ENCODE peak calls at places on chromosomes 1 and 21, in ten cellular contexts. N, E, Y, X, M, A, U, T, J and R are unnamed samples.

GRCh38 chr1:78607334-78607927 is 12.8 kb upstream of the IFI44L start:
- DNase-seq in E (no peak), N (peak), T (peak), J (peak), M (no peak), A (no peak), Y (no peak), U (no peak), X (no peak), R (no peak)

GRCh38 chr1:231107600-231108326 is 54.1 kb upstream of the TRIM67 start:
- DNase-seq in J (no peak), M (no peak), U (no peak), X (no peak), E (peak), N (no peak), Y (no peak), T (peak), A (no peak), R (no peak)

GRCh38 chr1:232628335-232629214 is 1.4 kb downstream of the SIPA1L2 start:
- DNase-seq in N (peak), A (no peak), E (no peak), Y (no peak), T (peak), J (peak), U (no peak), X (no peak), M (no peak), R (no peak)

GRCh38 chr1:91527781-91528180 is 27.1 kb downstream of the CDC7 start:
- DNase-seq in T (no peak), E (no peak), U (no peak), M (no peak), N (no peak), A (no peak), J (no peak), X (no peak), Y (no peak), R (no peak)

GRCh38 chr1:235415008-235415904 is 48.0 kb downstream of the TBCE start:
- DNase-seq in X (peak), N (peak), M (peak), T (peak), A (peak), J (peak), E (peak), Y (peak), U (peak), R (no peak)

GRCh38 chr1:26945728-26946127 is 14.5 kb downstream of the KDF1 start:
- DNase-seq in T (no peak), M (no peak), N (no peak), X (no peak), J (no peak), A (no peak), E (no peak), U (no peak), Y (no peak), R (no peak)

GRCh38 chr1:116256875-116257823 is 115.9 kb upstream of the ATP1A1 start:
- DNase-seq in Y (no peak), M (no peak), J (no peak), U (no peak), A (no peak), X (peak), T (no peak), E (peak), N (no peak), R (no peak)

GRCh38 chr1:99207216-99207615 is 57.1 kb upstream of the PLPPR4 start:
- DNase-seq in M (no peak), J (no peak), A (no peak), U (no peak), N (no peak), E (no peak), Y (no peak), X (no peak), T (no peak), R (no peak)

GRCh38 chr21:38765056-38765455 is 40.7 kb upstream of the ETS2 start:
- DNase-seq in X (no peak), U (no peak), J (no peak), T (no peak), Y (no peak), A (no peak), E (no peak), N (no peak), M (no peak), R (no peak)

GRCh38 chr1:95509989-95510388 is 276.0 kb downstream of the RWDD3 start:
- DNase-seq in E (no peak), Y (no peak), J (no peak), X (no peak), T (no peak), N (no peak), A (no peak), U (no peak), M (no peak), R (no peak)
- TF ChIP-seq CTCF in E (no peak), Y (no peak), J (no peak), X (no peak), T (no peak), N (no peak), A (no peak), U (no peak), M (no peak), R (no peak)

DNA sequence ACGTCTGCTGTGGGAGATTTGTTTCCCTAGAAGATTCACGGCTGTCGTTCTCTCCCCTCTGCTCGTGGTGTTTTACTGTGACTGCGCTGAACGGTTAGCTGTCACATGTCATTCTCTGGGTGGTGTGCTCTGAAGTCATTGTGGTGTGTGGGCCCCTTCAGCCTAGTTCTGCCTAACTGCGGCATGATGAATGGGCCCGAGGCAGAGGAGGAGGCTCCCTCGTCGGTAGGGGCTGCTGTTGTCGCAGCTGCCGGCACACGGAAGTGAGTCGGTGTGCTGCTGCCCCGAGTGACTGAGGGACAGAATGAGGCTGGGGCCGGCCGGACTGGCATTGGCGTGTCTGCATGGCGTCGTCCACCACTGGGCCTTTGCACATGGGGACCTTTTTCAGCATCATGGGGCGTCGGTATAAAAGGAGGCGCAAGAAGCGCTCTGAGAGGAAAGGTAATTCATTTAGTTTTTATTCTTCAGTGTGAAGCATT is 77.9 kb downstream of the ADARB1 start:
- DNase-seq in U (no peak), Y (no peak), M (peak), J (no peak), X (peak), A (no peak), N (no peak), T (peak), E (peak), R (peak)
- TF ChIP-seq CTCF in U (peak), Y (peak), M (peak), J (peak), X (no peak), A (peak), N (peak), T (peak), E (peak), R (no peak)

GRCh38 chr1:161229896-161230295 is 4.0 kb downstream of the TOMM40L start:
- DNase-seq in N (no peak), A (no peak), X (no peak), U (no peak), E (no peak), T (no peak), J (no peak), Y (no peak), M (no peak), R (no peak)
- TF ChIP-seq CTCF in N (no peak), A (no peak), X (no peak), U (no peak), E (no peak), T (peak), J (no peak), Y (no peak), M (no peak), R (no peak)

GRCh38 chr1:7447093-7447492 is 324.0 kb upstream of the VAMP3 start:
- DNase-seq in A (no peak), X (no peak), M (no peak), Y (no peak), J (no peak), U (no peak), T (no peak), E (no peak), N (no peak), R (no peak)

GRCh38 chr1:7450772-7451171 is 320.3 kb upstream of the VAMP3 start:
- DNase-seq in M (no peak), A (no peak), E (no peak), J (no peak), N (no peak), Y (no peak), X (no peak), T (no peak), U (no peak), R (no peak)

GRCh38 chr1:7447736-7448135 is 323.4 kb upstream of the VAMP3 start:
- DNase-seq in A (no peak), N (no peak), U (no peak), X (no peak), J (no peak), E (no peak), M (no peak), Y (no peak), T (no peak), R (no peak)

GRCh38 chr1:7449750-7450149 is 321.3 kb upstream of the VAMP3 start:
- DNase-seq in U (no peak), M (no peak), X (no peak), N (no peak), Y (no peak), A (no peak), T (no peak), E (no peak), J (no peak), R (no peak)

GRCh38 chr1:7448986-7449385 is 322.1 kb upstream of the VAMP3 start:
- DNase-seq in E (no peak), A (no peak), M (no peak), X (no peak), J (no peak), N (no peak), Y (no peak), U (no peak), T (no peak), R (no peak)
- TF ChIP-seq CTCF in E (no peak), A (no peak), M (no peak), X (no peak), J (no peak), N (no peak), Y (no peak), U (no peak), T (no peak), R (no peak)

GRCh38 chr1:21077085-21077484 is 99.6 kb downstream of the EIF4G3 start:
- DNase-seq in A (peak), T (no peak), X (no peak), J (peak), Y (no peak), U (no peak), E (no peak), N (peak), M (no peak), R (no peak)

GRCh38 chr1:21067551-21068227 is 109.0 kb downstream of the EIF4G3 start:
- DNase-seq in T (no peak), E (no peak), U (no peak), J (no peak), Y (no peak), X (no peak), A (no peak), M (no peak), N (no peak), R (no peak)

GRCh38 chr1:21069549-21069948 is 107.1 kb downstream of the EIF4G3 start:
- DNase-seq in X (no peak), A (no peak), J (peak), T (no peak), M (no peak), E (no peak), Y (no peak), U (no peak), N (peak), R (no peak)

GRCh38 chr1:21068937-21069336 is 107.8 kb downstream of the EIF4G3 start:
- DNase-seq in A (no peak), M (no peak), N (no peak), Y (no peak), U (no peak), E (no peak), J (no peak), T (no peak), X (no peak), R (no peak)

DNA sequence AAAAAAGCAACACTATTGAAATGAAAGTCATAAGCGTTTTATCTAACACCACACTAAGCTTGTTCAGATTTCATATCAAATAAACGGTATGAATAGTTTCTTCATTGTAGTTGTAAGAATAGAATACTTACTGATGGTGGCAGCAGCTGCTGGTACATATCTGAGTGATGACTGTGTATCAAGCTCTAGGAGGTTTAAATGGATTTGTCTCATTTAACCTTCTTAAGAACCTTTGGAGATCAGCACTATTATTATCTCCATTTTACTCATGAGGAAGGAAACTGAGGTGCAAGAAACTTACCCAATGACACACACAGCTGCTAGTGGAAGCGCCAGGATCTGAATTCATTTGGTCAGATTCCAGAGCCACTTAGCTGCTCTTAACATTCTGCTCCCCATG is 104.0 kb downstream of the EIF4G3 start:
- DNase-seq in J (peak), A (no peak), U (peak), E (no peak), X (no peak), T (peak), N (peak), Y (no peak), M (no peak), R (no peak)
- TF ChIP-seq CTCF in J (peak), A (no peak), U (no peak), E (peak), X (no peak), T (peak), N (no peak), Y (no peak), M (no peak), R (no peak)

GRCh38 chr1:156407344-156407743 is 38.3 kb downstream of the RHBG start:
- DNase-seq in E (no peak), A (no peak), Y (no peak), T (peak), N (no peak), J (no peak), U (no peak), M (no peak), X (no peak), R (no peak)
- TF ChIP-seq CTCF in E (no peak), A (no peak), Y (no peak), T (no peak), N (no peak), J (no peak), U (no peak), M (no peak), X (no peak), R (no peak)

DNA sequence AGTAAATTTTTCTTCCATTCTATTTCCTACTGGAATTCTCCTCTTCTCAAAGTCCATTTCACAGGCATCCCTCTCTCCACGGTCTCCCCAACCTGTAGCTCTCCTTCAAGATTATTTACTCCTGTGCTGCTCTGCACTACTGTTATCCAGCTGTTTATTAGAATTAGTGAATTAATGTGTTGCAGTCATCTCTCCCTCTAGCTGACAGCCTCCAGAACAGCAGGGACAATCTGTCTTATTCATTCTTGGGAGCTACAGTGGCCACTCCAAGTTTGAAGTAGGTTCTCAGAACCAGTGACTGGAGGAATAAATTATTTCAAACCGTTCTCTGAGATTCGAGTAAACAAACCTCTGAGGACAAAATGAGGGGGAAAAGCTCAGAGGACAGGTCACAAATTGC is 331.0 kb downstream of the RRAGC start:
- DNase-seq in E (no peak), Y (no peak), N (no peak), U (no peak), J (no peak), T (no peak), X (no peak), M (no peak), A (no peak), R (no peak)
- TF ChIP-seq CTCF in E (no peak), Y (no peak), N (no peak), U (no peak), J (no peak), T (peak), X (no peak), M (no peak), A (no peak), R (no peak)